ENCODE peak calls at places on chromosomes 16 and 17, in six cellular contexts. One of them, this sample, is unnamed.
A peak's percentile ranks its signal among the peaks of the same experiment; 100 is the strongest.

GRCh38 chr17:41733348-41734138 is 900 bp downstream of the HAP1 start:
- DNase-seq in HFF-Myc: no peak
- DNase-seq in NCI-H748 treated with DMSO at 0.1 percent for 48 hours: no peak
- DNase-seq in brain pericyte: no peak
- DNase-seq in fibroblast of lung: no peak
- DNase-seq in cardiac fibroblast: no peak
- DNase-seq in this sample: no peak

GRCh38 chr16:78551487-78552085 is 452.1 kb downstream of the WWOX start:
- DNase-seq in brain pericyte: no peak
- DNase-seq in NCI-H748 treated with DMSO at 0.1 percent for 48 hours: peak; percentile 95
- DNase-seq in fibroblast of lung: no peak
- DNase-seq in HFF-Myc: no peak
- DNase-seq in cardiac fibroblast: no peak
- DNase-seq in this sample: no peak

GRCh38 chr16:72092832-72093447 is 480 bp downstream of the TXNL4B start:
- DNase-seq in cardiac fibroblast: peak; percentile 82
- DNase-seq in brain pericyte: no peak
- DNase-seq in NCI-H748 treated with DMSO at 0.1 percent for 48 hours: no peak
- DNase-seq in HFF-Myc: peak; percentile 42
- DNase-seq in fibroblast of lung: peak; percentile 79
- DNase-seq in this sample: peak; percentile 33

GRCh38 chr17:37671813-37672544 is 28.7 kb upstream of the DDX52 start:
- DNase-seq in cardiac fibroblast: peak; percentile 95
- DNase-seq in brain pericyte: no peak
- DNase-seq in NCI-H748 treated with DMSO at 0.1 percent for 48 hours: no peak
- DNase-seq in fibroblast of lung: peak; percentile 91
- DNase-seq in HFF-Myc: peak; percentile 19
- DNase-seq in this sample: peak; percentile 47

GRCh38 chr16:51337662-51338061 is 186.6 kb upstream of the SALL1 start:
- DNase-seq in fibroblast of lung: no peak
- DNase-seq in NCI-H748 treated with DMSO at 0.1 percent for 48 hours: no peak
- DNase-seq in cardiac fibroblast: no peak
- DNase-seq in HFF-Myc: no peak
- DNase-seq in brain pericyte: no peak
- DNase-seq in this sample: no peak

GRCh38 chr17:2707721-2708584 is 3.6 kb downstream of the CLUH start:
- DNase-seq in HFF-Myc: no peak
- DNase-seq in cardiac fibroblast: no peak
- DNase-seq in fibroblast of lung: no peak
- DNase-seq in brain pericyte: no peak
- DNase-seq in NCI-H748 treated with DMSO at 0.1 percent for 48 hours: no peak
- DNase-seq in this sample: no peak

GRCh38 chr17:77692571-77693161 is 265.8 kb upstream of the TNRC6C start:
- DNase-seq in cardiac fibroblast: peak; percentile 52
- DNase-seq in brain pericyte: no peak
- DNase-seq in HFF-Myc: peak; percentile 5
- DNase-seq in NCI-H748 treated with DMSO at 0.1 percent for 48 hours: no peak
- DNase-seq in fibroblast of lung: peak; percentile 34
- DNase-seq in this sample: peak; percentile 88

GRCh38 chr17:29596811-29597210 is 3.9 kb downstream of the ANKRD13B start:
- DNase-seq in brain pericyte: no peak
- DNase-seq in HFF-Myc: no peak
- DNase-seq in fibroblast of lung: no peak
- DNase-seq in NCI-H748 treated with DMSO at 0.1 percent for 48 hours: no peak
- DNase-seq in cardiac fibroblast: no peak
- DNase-seq in this sample: no peak

GRCh38 chr17:33204701-33205100 is 88.4 kb downstream of the ASIC2 start:
- DNase-seq in brain pericyte: no peak
- DNase-seq in fibroblast of lung: no peak
- DNase-seq in NCI-H748 treated with DMSO at 0.1 percent for 48 hours: no peak
- DNase-seq in HFF-Myc: no peak
- DNase-seq in cardiac fibroblast: no peak
- DNase-seq in this sample: no peak

GRCh38 chr17:72005332-72006163 is 115.3 kb upstream of the SOX9 start:
- DNase-seq in fibroblast of lung: no peak
- DNase-seq in HFF-Myc: no peak
- DNase-seq in brain pericyte: no peak
- DNase-seq in NCI-H748 treated with DMSO at 0.1 percent for 48 hours: no peak
- DNase-seq in cardiac fibroblast: no peak
- DNase-seq in this sample: no peak

GRCh38 chr17:12342609-12343248 is 322.1 kb downstream of the MAP2K4 start:
- DNase-seq in NCI-H748 treated with DMSO at 0.1 percent for 48 hours: no peak
- DNase-seq in fibroblast of lung: no peak
- DNase-seq in cardiac fibroblast: peak; percentile 51
- DNase-seq in HFF-Myc: peak; percentile 9
- DNase-seq in brain pericyte: no peak
- DNase-seq in this sample: no peak

GRCh38 chr17:77770331-77771105 is 188.0 kb upstream of the TNRC6C start:
- DNase-seq in HFF-Myc: no peak
- DNase-seq in brain pericyte: peak; percentile 40
- DNase-seq in NCI-H748 treated with DMSO at 0.1 percent for 48 hours: no peak
- DNase-seq in cardiac fibroblast: peak; percentile 71
- DNase-seq in fibroblast of lung: peak; percentile 92
- DNase-seq in this sample: peak; percentile 71

This sample was measured in H54.